ENCODE peak calls at places on chromosomes 4 and X, in five cellular contexts. E is nucleus accumbens, B is progenitor cell of endocrine pancreas, Q is OCI-M1, T is astrocyte of the spinal cord. O is an unnamed sample.

GRCh38 chr4:158856852-158857251 is 88.0 kb downstream of the FNIP2 start:
- DNase-seq in E (no peak), B (no peak), Q (peak; percentile 80), T (peak; percentile 58), O (peak; percentile 74)

GRCh38 chrX:8755116-8755515 is 23.2 kb upstream of the ANOS1 start:
- DNase-seq in E (no peak), B (no peak), Q (peak; percentile 1), T (no peak), O (peak; percentile 1)

GRCh38 chr4:185716008-185716976 is 95.7 kb downstream of the SORBS2 start:
- DNase-seq in E (no peak), B (no peak), Q (no peak), T (no peak), O (no peak)

GRCh38 chr4:2251073-2251794 is 9.3 kb upstream of the HAUS3 start:
- DNase-seq in E (no peak), B (no peak), Q (no peak), T (no peak), O (no peak)

GRCh38 chr4:77009511-77010120 is 60.1 kb downstream of the SEPTIN11 start:
- DNase-seq in E (no peak), B (no peak), Q (no peak), T (no peak), O (no peak)

GRCh38 chrX:12648995-12649394 is 142.2 kb upstream of the PRPS2 start:
- DNase-seq in E (no peak), B (no peak), Q (no peak), T (no peak), O (no peak)

GRCh38 chrX:115449742-115450141 is 111.2 kb upstream of the PLS3 start:
- DNase-seq in E (no peak), B (no peak), Q (peak; percentile 59), T (peak; percentile 43), O (no peak)

GRCh38 chr4:10762541-10762940 is 78.0 kb upstream of the CLNK start:
- DNase-seq in E (no peak), B (no peak), Q (no peak), T (peak; percentile 97), O (no peak)

GRCh38 chrX:149267878-149268813 is 237.0 kb downstream of the IDS start:
- DNase-seq in E (no peak), B (no peak), Q (no peak), T (no peak), O (no peak)

GRCh38 chr4:5051692-5052423 is 578 bp downstream of the STK32B start:
- DNase-seq in E (no peak), B (no peak), Q (no peak), T (no peak), O (no peak)

GRCh38 chrX:53263597-53264094 is 17.7 kb downstream of the IQSEC2 start:
- DNase-seq in E (no peak), B (no peak), Q (peak; percentile 73), T (peak; percentile 52), O (no peak)

GRCh38 chr4:82423245-82424054 is 6.8 kb downstream of the HNRNPDL start:
- DNase-seq in E (no peak), B (no peak), Q (no peak), T (peak; percentile 36), O (no peak)

GRCh38 chr4:168360271-168360670 is 41.7 kb upstream of the DDX60 start:
- DNase-seq in E (no peak), B (no peak), Q (no peak), T (no peak), O (no peak)

GRCh38 chrX:74578137-74578536 is 36.3 kb downstream of the RLIM start:
- DNase-seq in E (no peak), B (no peak), Q (no peak), T (no peak), O (no peak)

O was measured in Kasumi-1.